ENCODE peak calls at places on chromosomes 3 and 15, in ten cellular contexts. One of them, this sample, is unnamed.

GRCh38 chr3:535566-536416 is 339.2 kb downstream of the CHL1 start:
- DNase-seq in right lobe of liver: no peak
- DNase-seq in OCI-LY7: no peak
- DNase-seq in cardiac muscle cell: peak; percentile 22
- DNase-seq in kidney: peak; percentile 82
- DNase-seq in lung: no peak
- DNase-seq in Caco-2: no peak
- DNase-seq in mammary epithelial cell: peak; percentile 54
- DNase-seq in BE2C: no peak
- DNase-seq in osteoblast: no peak
- DNase-seq in this sample: no peak

GRCh38 chr3:168091961-168092360 is 3.8 kb downstream of the GOLIM4 start:
- DNase-seq in right lobe of liver: no peak
- DNase-seq in OCI-LY7: peak; percentile 57
- DNase-seq in cardiac muscle cell: no peak
- DNase-seq in kidney: no peak
- DNase-seq in lung: no peak
- DNase-seq in Caco-2: no peak
- DNase-seq in mammary epithelial cell: no peak
- DNase-seq in BE2C: no peak
- DNase-seq in osteoblast: no peak
- DNase-seq in this sample: no peak

GRCh38 chr3:48856469-48856868 is 8.8 kb upstream of the PRKAR2A start:
- DNase-seq in right lobe of liver: no peak
- DNase-seq in OCI-LY7: no peak
- DNase-seq in cardiac muscle cell: no peak
- DNase-seq in kidney: no peak
- DNase-seq in lung: no peak
- DNase-seq in Caco-2: no peak
- DNase-seq in mammary epithelial cell: no peak
- DNase-seq in BE2C: no peak
- DNase-seq in osteoblast: peak; percentile 3
- DNase-seq in this sample: no peak

GRCh38 chr15:59410448-59410896 is 27.5 kb upstream of the FAM81A start:
- DNase-seq in right lobe of liver: no peak
- DNase-seq in OCI-LY7: peak; percentile 55
- DNase-seq in cardiac muscle cell: peak; percentile 12
- DNase-seq in kidney: no peak
- DNase-seq in lung: no peak
- DNase-seq in Caco-2: no peak
- DNase-seq in mammary epithelial cell: no peak
- DNase-seq in BE2C: no peak
- DNase-seq in osteoblast: no peak
- DNase-seq in this sample: no peak

GRCh38 chr15:40080847-40081246 is 27.8 kb downstream of the BMF start:
- DNase-seq in right lobe of liver: no peak
- DNase-seq in OCI-LY7: no peak
- DNase-seq in cardiac muscle cell: no peak
- DNase-seq in kidney: no peak
- DNase-seq in lung: no peak
- DNase-seq in Caco-2: no peak
- DNase-seq in mammary epithelial cell: no peak
- DNase-seq in BE2C: no peak
- DNase-seq in osteoblast: no peak
- DNase-seq in this sample: no peak

GRCh38 chr3:145333931-145334330 is 827.1 kb downstream of the PLOD2 start:
- DNase-seq in right lobe of liver: no peak
- DNase-seq in OCI-LY7: no peak
- DNase-seq in cardiac muscle cell: no peak
- DNase-seq in kidney: no peak
- DNase-seq in lung: no peak
- DNase-seq in Caco-2: no peak
- DNase-seq in mammary epithelial cell: no peak
- DNase-seq in BE2C: no peak
- DNase-seq in osteoblast: no peak
- DNase-seq in this sample: no peak

GRCh38 chr3:168939651-168940238 is 723.8 kb downstream of the MECOM start:
- DNase-seq in right lobe of liver: no peak
- DNase-seq in OCI-LY7: no peak
- DNase-seq in cardiac muscle cell: no peak
- DNase-seq in kidney: no peak
- DNase-seq in lung: no peak
- DNase-seq in Caco-2: no peak
- DNase-seq in mammary epithelial cell: peak; percentile 9
- DNase-seq in BE2C: no peak
- DNase-seq in osteoblast: no peak
- DNase-seq in this sample: no peak

GRCh38 chr3:195897081-195897852 is 11.1 kb downstream of the TNK2 start:
- DNase-seq in right lobe of liver: no peak
- DNase-seq in OCI-LY7: no peak
- DNase-seq in cardiac muscle cell: peak; percentile 71
- DNase-seq in kidney: no peak
- DNase-seq in lung: no peak
- DNase-seq in Caco-2: no peak
- DNase-seq in mammary epithelial cell: peak; percentile 93
- DNase-seq in BE2C: peak; percentile 76
- DNase-seq in osteoblast: peak; percentile 98
- DNase-seq in this sample: peak; percentile 92

GRCh38 chr15:34647569-34648334 is 64.3 kb upstream of the GOLGA8B start:
- DNase-seq in right lobe of liver: no peak
- DNase-seq in OCI-LY7: no peak
- DNase-seq in cardiac muscle cell: peak; percentile 1
- DNase-seq in kidney: no peak
- DNase-seq in lung: no peak
- DNase-seq in Caco-2: no peak
- DNase-seq in mammary epithelial cell: no peak
- DNase-seq in BE2C: peak; percentile 57
- DNase-seq in osteoblast: no peak
- DNase-seq in this sample: no peak

DNA sequence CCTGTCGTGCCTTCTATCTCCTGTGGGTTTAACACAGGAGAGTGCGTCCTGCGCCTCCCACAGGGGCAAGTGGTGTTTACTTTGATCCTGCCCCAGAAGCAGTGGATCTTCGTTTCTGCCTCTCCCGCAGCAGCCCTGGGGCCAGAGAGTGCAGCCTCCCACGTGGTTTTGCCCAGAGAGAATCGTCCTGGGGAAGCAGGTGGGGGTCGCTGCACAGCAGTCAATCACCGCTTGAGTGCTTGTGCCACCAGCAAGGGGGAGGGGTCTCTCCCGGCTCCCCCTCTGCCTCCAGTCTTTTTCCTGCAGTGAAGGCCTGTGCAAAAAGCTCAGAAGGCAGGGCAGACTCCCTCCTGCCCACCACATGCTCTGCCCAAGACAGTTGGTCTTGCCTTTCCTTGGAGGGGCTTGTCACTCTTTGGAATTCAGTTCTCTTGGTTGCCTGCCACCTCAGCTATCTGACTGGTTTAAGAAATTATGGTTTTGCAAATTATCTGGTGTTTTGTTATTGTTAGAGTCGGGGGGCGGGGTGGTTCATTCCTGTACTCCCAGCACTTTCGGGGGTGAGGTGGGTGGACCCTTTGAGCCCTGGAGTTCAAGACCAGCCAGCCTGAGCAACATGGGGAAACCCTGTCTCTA is 26.9 kb downstream of the STOML1 start:
- DNase-seq in right lobe of liver: no peak
- DNase-seq in OCI-LY7: peak; percentile 16
- DNase-seq in cardiac muscle cell: no peak
- DNase-seq in kidney: peak; percentile 71
- DNase-seq in lung: no peak
- DNase-seq in Caco-2: no peak
- DNase-seq in mammary epithelial cell: no peak
- DNase-seq in BE2C: no peak
- DNase-seq in osteoblast: no peak
- DNase-seq in this sample: peak; percentile 56
- H3K4me3 ChIP-seq in right lobe of liver: no peak overlapping the region
- H3K4me3 ChIP-seq in OCI-LY7: peak overlapping the region; percentile 50
- H3K4me3 ChIP-seq in cardiac muscle cell: no peak overlapping the region
- H3K4me3 ChIP-seq in kidney: no peak overlapping the region
- H3K4me3 ChIP-seq in lung: no peak overlapping the region
- H3K4me3 ChIP-seq in Caco-2: no peak overlapping the region
- H3K4me3 ChIP-seq in mammary epithelial cell: no peak overlapping the region
- H3K4me3 ChIP-seq in BE2C: no peak overlapping the region
- H3K4me3 ChIP-seq in osteoblast: peak overlapping the region; percentile 51
- H3K4me3 ChIP-seq in this sample: no peak overlapping the region

GRCh38 chr15:25372298-25372697 is 66.5 kb downstream of the UBE3A start:
- DNase-seq in right lobe of liver: no peak
- DNase-seq in OCI-LY7: no peak
- DNase-seq in cardiac muscle cell: peak; percentile 62
- DNase-seq in kidney: no peak
- DNase-seq in lung: no peak
- DNase-seq in Caco-2: no peak
- DNase-seq in mammary epithelial cell: no peak
- DNase-seq in BE2C: no peak
- DNase-seq in osteoblast: peak; percentile 48
- DNase-seq in this sample: no peak
- H3K36me3 ChIP-seq in right lobe of liver: no peaks in the 10 kb centered on the region
- H3K36me3 ChIP-seq in OCI-LY7: peaks cover 99% of the 10 kb centered on the region
- H3K36me3 ChIP-seq in cardiac muscle cell: peaks cover 45% of the 10 kb centered on the region
- H3K36me3 ChIP-seq in kidney: peaks cover 36% of the 10 kb centered on the region
- H3K36me3 ChIP-seq in lung: peaks cover 4% of the 10 kb centered on the region
- H3K36me3 ChIP-seq in Caco-2: peaks cover 3% of the 10 kb centered on the region
- H3K36me3 ChIP-seq in mammary epithelial cell: peaks cover 14% of the 10 kb centered on the region
- H3K36me3 ChIP-seq in BE2C: peaks cover 43% of the 10 kb centered on the region
- H3K36me3 ChIP-seq in osteoblast: peaks cover 38% of the 10 kb centered on the region
- H3K36me3 ChIP-seq in this sample: peaks cover 92% of the 10 kb centered on the region

GRCh38 chr15:101669744-101670143 is 17.6 kb upstream of the TM2D3 start:
- DNase-seq in right lobe of liver: no peak
- DNase-seq in OCI-LY7: no peak
- DNase-seq in cardiac muscle cell: peak; percentile 72
- DNase-seq in kidney: no peak
- DNase-seq in lung: no peak
- DNase-seq in Caco-2: no peak
- DNase-seq in mammary epithelial cell: no peak
- DNase-seq in BE2C: no peak
- DNase-seq in osteoblast: peak; percentile 39
- DNase-seq in this sample: no peak
- TF ChIP-seq CTCF in right lobe of liver: no peak
- TF ChIP-seq CTCF in OCI-LY7: no peak
- TF ChIP-seq CTCF in cardiac muscle cell: no peak
- TF ChIP-seq CTCF in kidney: no peak
- TF ChIP-seq CTCF in lung: no peak
- TF ChIP-seq CTCF in Caco-2: no peak
- TF ChIP-seq CTCF in mammary epithelial cell: no peak
- TF ChIP-seq CTCF in BE2C: no peak
- TF ChIP-seq CTCF in osteoblast: no peak
- TF ChIP-seq CTCF in this sample: no peak

GRCh38 chr3:67977762-67978161 is 323.4 kb upstream of the SUCLG2 start:
- DNase-seq in right lobe of liver: no peak
- DNase-seq in OCI-LY7: no peak
- DNase-seq in cardiac muscle cell: no peak
- DNase-seq in kidney: no peak
- DNase-seq in lung: no peak
- DNase-seq in Caco-2: no peak
- DNase-seq in mammary epithelial cell: no peak
- DNase-seq in BE2C: no peak
- DNase-seq in osteoblast: no peak
- DNase-seq in this sample: no peak
- H3K4me3 ChIP-seq in right lobe of liver: no peak overlapping the region
- H3K4me3 ChIP-seq in OCI-LY7: no peak overlapping the region
- H3K4me3 ChIP-seq in cardiac muscle cell: no peak overlapping the region
- H3K4me3 ChIP-seq in kidney: no peak overlapping the region
- H3K4me3 ChIP-seq in lung: no peak overlapping the region
- H3K4me3 ChIP-seq in Caco-2: no peak overlapping the region
- H3K4me3 ChIP-seq in mammary epithelial cell: no peak overlapping the region
- H3K4me3 ChIP-seq in BE2C: no peak overlapping the region
- H3K4me3 ChIP-seq in osteoblast: no peak overlapping the region
- H3K4me3 ChIP-seq in this sample: no peak overlapping the region

GRCh38 chr3:193754719-193755118 is 161.7 kb downstream of the OPA1 start:
- DNase-seq in right lobe of liver: no peak
- DNase-seq in OCI-LY7: no peak
- DNase-seq in cardiac muscle cell: no peak
- DNase-seq in kidney: no peak
- DNase-seq in lung: no peak
- DNase-seq in Caco-2: no peak
- DNase-seq in mammary epithelial cell: no peak
- DNase-seq in BE2C: no peak
- DNase-seq in osteoblast: no peak
- DNase-seq in this sample: no peak
- H3K36me3 ChIP-seq in right lobe of liver: no peaks in the 10 kb centered on the region
- H3K36me3 ChIP-seq in OCI-LY7: no peaks in the 10 kb centered on the region
- H3K36me3 ChIP-seq in cardiac muscle cell: no peaks in the 10 kb centered on the region
- H3K36me3 ChIP-seq in kidney: no peaks in the 10 kb centered on the region
- H3K36me3 ChIP-seq in lung: no peaks in the 10 kb centered on the region
- H3K36me3 ChIP-seq in Caco-2: no peaks in the 10 kb centered on the region
- H3K36me3 ChIP-seq in mammary epithelial cell: no peaks in the 10 kb centered on the region
- H3K36me3 ChIP-seq in BE2C: no peaks in the 10 kb centered on the region
- H3K36me3 ChIP-seq in osteoblast: no peaks in the 10 kb centered on the region
- H3K36me3 ChIP-seq in this sample: no peaks in the 10 kb centered on the region

GRCh38 chr3:31980530-31981205 is 394 bp downstream of the OSBPL10 start:
- DNase-seq in right lobe of liver: peak; percentile 49
- DNase-seq in OCI-LY7: peak; percentile 88
- DNase-seq in cardiac muscle cell: peak; percentile 62
- DNase-seq in kidney: peak; percentile 88
- DNase-seq in lung: peak; percentile 79
- DNase-seq in Caco-2: peak; percentile 84
- DNase-seq in mammary epithelial cell: peak; percentile 81
- DNase-seq in BE2C: peak; percentile 4
- DNase-seq in osteoblast: peak; percentile 84
- DNase-seq in this sample: peak; percentile 67
- TF ChIP-seq CTCF in right lobe of liver: no peak
- TF ChIP-seq CTCF in OCI-LY7: peak; percentile 54
- TF ChIP-seq CTCF in cardiac muscle cell: no peak
- TF ChIP-seq CTCF in kidney: no peak
- TF ChIP-seq CTCF in lung: no peak
- TF ChIP-seq CTCF in Caco-2: peak; percentile 14
- TF ChIP-seq CTCF in mammary epithelial cell: peak; percentile 18
- TF ChIP-seq CTCF in BE2C: no peak
- TF ChIP-seq CTCF in osteoblast: no peak
- TF ChIP-seq CTCF in this sample: peak; percentile 3

This sample was measured in RWPE2.